ENCODE peak calls at places on chromosomes 3 and 15, in eight cellular contexts. H, B, N, F, U, D, O and V are unnamed samples.

GRCh38 chr3:126129408-126129891 is 45.5 kb upstream of the SLC41A3 start:
- DNase-seq in H (peak), B (no peak), N (peak), F (no peak), U (no peak), D (peak), O (no peak), V (peak)

GRCh38 chr3:104556372-104557078 is 810.2 kb upstream of the ALCAM start:
- DNase-seq in H (no peak), B (no peak), N (no peak), F (no peak), U (no peak), D (peak), O (peak), V (no peak)

GRCh38 chr15:68143129-68143528 is 62.0 kb downstream of the CALML4 start:
- DNase-seq in H (no peak), B (no peak), N (no peak), F (no peak), U (no peak), D (no peak), O (no peak), V (no peak)

GRCh38 chr15:55740981-55741591 is 1.9 kb downstream of the PRTG start:
- DNase-seq in H (no peak), B (no peak), N (no peak), F (no peak), U (no peak), D (peak), O (no peak), V (no peak)

GRCh38 chr3:55128201-55128870 is 200.5 kb upstream of the LRTM1 start:
- DNase-seq in H (no peak), B (no peak), N (no peak), F (no peak), U (no peak), D (peak), O (peak), V (no peak)

GRCh38 chr15:92391640-92392039 is 2.0 kb upstream of the ST8SIA2 start:
- DNase-seq in H (peak), B (no peak), N (no peak), F (no peak), U (no peak), D (peak), O (peak), V (peak)

GRCh38 chr3:37024092-37024491 is 30.8 kb downstream of the MLH1 start:
- DNase-seq in H (no peak), B (no peak), N (no peak), F (no peak), U (no peak), D (peak), O (peak), V (peak)

GRCh38 chr3:37224879-37225278 is 50.5 kb upstream of the LRRFIP2 start:
- DNase-seq in H (no peak), B (no peak), N (no peak), F (no peak), U (no peak), D (no peak), O (no peak), V (no peak)

GRCh38 chr3:24155291-24155690 is 210.2 kb downstream of the NR1D2 start:
- DNase-seq in H (no peak), B (no peak), N (no peak), F (no peak), U (no peak), D (no peak), O (no peak), V (no peak)

GRCh38 chr3:114333923-114334240 is 40.1 kb downstream of the TIGIT start:
- DNase-seq in H (no peak), B (no peak), N (no peak), F (no peak), U (no peak), D (no peak), O (no peak), V (no peak)